ENCODE peak calls at places on chromosomes 4 and X, in ten cellular contexts. G is astrocyte of the spinal cord, V is cardiac muscle cell, J is stromal cell of bone marrow, D is Kasumi-1, T is retinal pigment epithelial cell, R is IMR-90, N is nephron progenitor cell, Z is GM04503, E is GM23338. X is an unnamed sample.

GRCh38 chrX:50470103-50471031 is at the start of gene DGKK:
- DNase-seq in G (no peak), V (no peak), J (no peak), D (no peak), T (no peak), R (no peak), N (peak), Z (no peak), E (peak), X (no peak)

GRCh38 chr4:128525939-128526630 is 238.5 kb upstream of the PGRMC2 start:
- DNase-seq in G (no peak), V (peak), J (no peak), D (no peak), T (no peak), R (peak), N (no peak), Z (no peak), E (no peak), X (no peak)

GRCh38 chr4:169485791-169486742 is 126.3 kb downstream of the NEK1 start:
- DNase-seq in G (peak), V (peak), J (peak), D (peak), T (peak), R (peak), N (peak), Z (peak), E (peak), X (peak)

GRCh38 chr4:23903859-23904438 is 14.1 kb upstream of the PPARGC1A start:
- DNase-seq in G (no peak), V (peak), J (no peak), D (no peak), T (no peak), R (no peak), N (no peak), Z (no peak), E (no peak), X (no peak)

GRCh38 chr4:54227261-54228063 is 1.6 kb upstream of the PDGFRA start:
- DNase-seq in G (peak), V (peak), J (no peak), D (peak), T (no peak), R (peak), N (peak), Z (no peak), E (peak), X (no peak)

GRCh38 chr4:69497081-69497480 is 1.4 kb upstream of the UGT2B4 start:
- DNase-seq in G (peak), V (peak), J (peak), D (no peak), T (peak), R (no peak), N (no peak), Z (no peak), E (no peak), X (no peak)

GRCh38 chr4:79987401-79987800 is 85.6 kb downstream of the ANTXR2 start:
- DNase-seq in G (no peak), V (no peak), J (no peak), D (no peak), T (no peak), R (peak), N (no peak), Z (no peak), E (no peak), X (no peak)

GRCh38 chr4:86876894-86877685 is 15.1 kb downstream of the C4orf36 start:
- DNase-seq in G (peak), V (no peak), J (no peak), D (no peak), T (no peak), R (no peak), N (no peak), Z (no peak), E (no peak), X (no peak)

GRCh38 chr4:67292649-67293048 is 252.7 kb downstream of the CENPC start:
- DNase-seq in G (no peak), V (peak), J (no peak), D (no peak), T (no peak), R (no peak), N (no peak), Z (no peak), E (no peak), X (peak)

GRCh38 chr4:123659759-123660158 is 263.2 kb downstream of the SPRY1 start:
- DNase-seq in G (peak), V (no peak), J (no peak), D (peak), T (no peak), R (no peak), N (no peak), Z (no peak), E (peak), X (peak)

GRCh38 chr4:170190265-170190664 is 100.5 kb upstream of the AADAT start:
- DNase-seq in G (no peak), V (no peak), J (no peak), D (no peak), T (no peak), R (no peak), N (no peak), Z (no peak), E (no peak), X (no peak)

GRCh38 chr4:109294006-109294405 is 8.5 kb downstream of the COL25A1 start:
- DNase-seq in G (no peak), V (peak), J (no peak), D (peak), T (no peak), R (no peak), N (peak), Z (no peak), E (peak), X (peak)

GRCh38 chr4:25532579-25532978 is 123.1 kb upstream of the SLC34A2 start:
- DNase-seq in G (no peak), V (no peak), J (no peak), D (no peak), T (no peak), R (no peak), N (no peak), Z (no peak), E (no peak), X (no peak)

GRCh38 chr4:179116581-179116980 is 1674.3 kb upstream of the AGA start:
- DNase-seq in G (no peak), V (no peak), J (no peak), D (no peak), T (no peak), R (no peak), N (no peak), Z (no peak), E (no peak), X (no peak)

GRCh38 chr4:113467581-113467980 is 294.0 kb downstream of the CAMK2D start:
- DNase-seq in G (peak), V (peak), J (peak), D (no peak), T (no peak), R (peak), N (no peak), Z (peak), E (no peak), X (peak)

GRCh38 chrX:119477812-119478232 is 9.6 kb downstream of the SLC25A5 start:
- DNase-seq in G (peak), V (peak), J (peak), D (no peak), T (peak), R (peak), N (no peak), Z (peak), E (no peak), X (peak)

GRCh38 chrX:150547511-150548115 is 20.8 kb upstream of the MTM1 start:
- DNase-seq in G (peak), V (peak), J (no peak), D (no peak), T (peak), R (no peak), N (peak), Z (no peak), E (peak), X (no peak)

GRCh38 chrX:1246816-1247215 is 21.8 kb upstream of the CSF2RA start:
- DNase-seq in G (peak), V (peak), J (peak), D (peak), T (peak), R (no peak), N (peak), Z (no peak), E (peak), X (peak)

GRCh38 chr4:72577211-72577610 is 8.2 kb upstream of the ADAMTS3 start:
- DNase-seq in G (no peak), V (no peak), J (no peak), D (no peak), T (no peak), R (no peak), N (no peak), Z (no peak), E (no peak), X (no peak)

GRCh38 chr4:142547974-142548373 is 298.1 kb downstream of the INPP4B start:
- DNase-seq in G (peak), V (no peak), J (no peak), D (no peak), T (no peak), R (peak), N (no peak), Z (peak), E (no peak), X (no peak)

GRCh38 chr4:61333490-61333889 is 133.4 kb downstream of the ADGRL3 start:
- DNase-seq in G (no peak), V (no peak), J (no peak), D (no peak), T (no peak), R (no peak), N (no peak), Z (no peak), E (no peak), X (no peak)

GRCh38 chr4:124334119-124334518 is 378.4 kb downstream of the ANKRD50 start:
- DNase-seq in G (peak), V (peak), J (peak), D (peak), T (peak), R (peak), N (peak), Z (peak), E (peak), X (peak)

GRCh38 chrX:50202539-50202938 is 1.7 kb upstream of the AKAP4 start:
- DNase-seq in G (no peak), V (no peak), J (no peak), D (no peak), T (no peak), R (no peak), N (no peak), Z (no peak), E (no peak), X (no peak)